ENCODE peak calls at places on chromosomes 6 and 20, in four cellular contexts. P is D341Med, Y is amygdala, M is KBM-7. V is an unnamed sample.

GRCh38 chr6:89630488-89630887 is 8.1 kb downstream of the LYRM2 start:
- DNase-seq in P (no peak), Y (peak), M (no peak), V (no peak)

GRCh38 chr20:55216525-55217242 is 741.3 kb downstream of the DOK5 start:
- DNase-seq in P (no peak), Y (no peak), M (no peak), V (no peak)

GRCh38 chr6:27514906-27515495 is 42.1 kb upstream of the ZNF184 start:
- DNase-seq in P (no peak), Y (no peak), M (no peak), V (no peak)

GRCh38 chr6:122495612-122496011 is 24.0 kb upstream of the SERINC1 start:
- DNase-seq in P (no peak), Y (no peak), M (peak), V (no peak)

GRCh38 chr6:170022291-170022722 is 268.6 kb downstream of the DLL1 start:
- DNase-seq in P (no peak), Y (no peak), M (no peak), V (no peak)

GRCh38 chr20:45311589-45312211 is 3.6 kb upstream of the MATN4 start:
- DNase-seq in P (peak), Y (peak), M (peak), V (peak)

GRCh38 chr6:137866200-137866913 is 702 bp upstream of the TNFAIP3 start:
- DNase-seq in P (peak), Y (peak), M (no peak), V (no peak)

GRCh38 chr6:116074732-116075387 is 14.2 kb upstream of the FRK start:
- DNase-seq in P (no peak), Y (no peak), M (no peak), V (no peak)

GRCh38 chr20:8573686-8574085 is 441.6 kb downstream of the PLCB1 start:
- DNase-seq in P (no peak), Y (no peak), M (no peak), V (no peak)

GRCh38 chr6:89792881-89793280 is 26.7 kb downstream of the MDN1 start:
- DNase-seq in P (peak), Y (no peak), M (peak), V (peak)

GRCh38 chr6:3317741-3318211 is 59.0 kb downstream of the PSMG4 start:
- DNase-seq in P (no peak), Y (no peak), M (no peak), V (no peak)

GRCh38 chr6:140002406-140003022 is 628.1 kb upstream of the CITED2 start:
- DNase-seq in P (no peak), Y (no peak), M (no peak), V (no peak)

GRCh38 chr6:2103644-2104523 is 141.5 kb downstream of the GMDS start:
- DNase-seq in P (peak), Y (no peak), M (peak), V (peak)

GRCh38 chr6:163393923-163394322 is 20.6 kb upstream of the QKI start:
- DNase-seq in P (no peak), Y (no peak), M (no peak), V (no peak)

GRCh38 chr20:31678389-31679356 is 41.0 kb downstream of the COX4I2 start:
- DNase-seq in P (no peak), Y (no peak), M (no peak), V (no peak)

GRCh38 chr6:4588163-4588562 is 188.0 kb upstream of the CDYL start:
- DNase-seq in P (no peak), Y (no peak), M (no peak), V (no peak)

GRCh38 chr6:158911746-158912158 is 88.2 kb downstream of the RSPH3 start:
- DNase-seq in P (no peak), Y (no peak), M (no peak), V (peak)

GRCh38 chr6:100472674-100473073 is 8.0 kb upstream of the SIM1 start:
- DNase-seq in P (no peak), Y (no peak), M (no peak), V (no peak)

GRCh38 chr6:30612213-30612612 is 4.8 kb downstream of the PPP1R10 start:
- DNase-seq in P (no peak), Y (no peak), M (peak), V (no peak)

GRCh38 chr6:30548375-30548774 is 7.9 kb downstream of the GNL1 start:
- DNase-seq in P (no peak), Y (no peak), M (no peak), V (no peak)

GRCh38 chr6:161154796-161155335 is 119.0 kb downstream of the AGPAT4 start:
- DNase-seq in P (no peak), Y (no peak), M (no peak), V (no peak)

GRCh38 chr6:38021571-38021970 is 202.0 kb downstream of the ZFAND3 start:
- DNase-seq in P (no peak), Y (no peak), M (peak), V (no peak)

GRCh38 chr6:74768120-74768519 is 437.7 kb downstream of the COL12A1 start:
- DNase-seq in P (no peak), Y (no peak), M (no peak), V (no peak)

GRCh38 chr6:24614648-24615047 is 31.3 kb downstream of the KIAA0319 start:
- DNase-seq in P (no peak), Y (no peak), M (no peak), V (no peak)

GRCh38 chr20:53100476-53100911 is 128.3 kb downstream of the TSHZ2 start:
- DNase-seq in P (no peak), Y (no peak), M (no peak), V (no peak)

GRCh38 chr6:148027201-148027600 is 315.4 kb upstream of the SASH1 start:
- DNase-seq in P (no peak), Y (no peak), M (no peak), V (no peak)

GRCh38 chr20:59455392-59456341 is 148.7 kb upstream of the PHACTR3 start:
- DNase-seq in P (peak), Y (no peak), M (peak), V (peak)

GRCh38 chr6:118298476-118298875 is 249.6 kb upstream of the PLN start:
- DNase-seq in P (no peak), Y (no peak), M (no peak), V (no peak)

GRCh38 chr6:35178932-35179832 is 34.6 kb upstream of the SCUBE3 start:
- DNase-seq in P (no peak), Y (no peak), M (no peak), V (no peak)

GRCh38 chr6:123520208-123520607 is 116.5 kb downstream of the TRDN start:
- DNase-seq in P (no peak), Y (no peak), M (no peak), V (no peak)

GRCh38 chr20:4811257-4811656 is 89.5 kb downstream of the PRND start:
- DNase-seq in P (no peak), Y (no peak), M (no peak), V (no peak)

GRCh38 chr6:551405-551804 is 105.5 kb downstream of the HUS1B start:
- DNase-seq in P (peak), Y (peak), M (peak), V (no peak)

GRCh38 chr6:131954775-131955107 is 3.6 kb upstream of the CCN2 start:
- DNase-seq in P (no peak), Y (no peak), M (no peak), V (no peak)